ENCODE peak calls at places on chromosomes 4 and X, in eight cellular contexts. Y is OCI-LY7; R is tibial artery; S is PC-3; A is ascending aorta; D is upper lobe of right lung; H is H9; M is CD4-positive, alpha-beta T cell. O is an unnamed sample.

GRCh38 chrX:2427147-2427546 is 73.6 kb downstream of the DHRSX start:
- DNase-seq in Y (no peak), R (no peak), S (no peak), A (no peak), D (no peak), H (no peak), M (no peak), O (no peak)

GRCh38 chr4:184396001-184396400 is 78.3 kb downstream of the IRF2 start:
- DNase-seq in Y (peak; percentile 41), R (no peak), S (no peak), A (no peak), D (no peak), H (no peak), M (no peak), O (no peak)

GRCh38 chr4:104735174-104735573 is 240.5 kb upstream of the CXXC4 start:
- DNase-seq in Y (no peak), R (no peak), S (no peak), A (no peak), D (no peak), H (no peak), M (no peak), O (no peak)

GRCh38 chr4:53365121-53365485 is 758 bp downstream of the SCFD2 start:
- DNase-seq in Y (peak; percentile 51), R (no peak), S (peak; percentile 47), A (no peak), D (no peak), H (peak; percentile 29), M (no peak), O (no peak)

GRCh38 chr4:139975830-139976272 is 178.1 kb downstream of the MAML3 start:
- DNase-seq in Y (peak; percentile 4), R (no peak), S (peak; percentile 47), A (no peak), D (no peak), H (no peak), M (no peak), O (no peak)

GRCh38 chrX:1392376-1393130 is 640 bp upstream of the SLC25A6 start:
- DNase-seq in Y (peak; percentile 69), R (peak; percentile 87), S (peak; percentile 45), A (no peak), D (peak; percentile 86), H (peak; percentile 74), M (no peak), O (no peak)

GRCh38 chrX:19624754-19625153 is 109.4 kb upstream of the MAP3K15 start:
- DNase-seq in Y (no peak), R (no peak), S (peak; percentile 13), A (no peak), D (no peak), H (no peak), M (no peak), O (no peak)

GRCh38 chr4:134278675-134279074 is 77.1 kb upstream of the PABPC4L start:
- DNase-seq in Y (no peak), R (no peak), S (peak; percentile 6), A (no peak), D (no peak), H (no peak), M (no peak), O (no peak)

GRCh38 chrX:70336767-70337166 is 46.9 kb downstream of the KIF4A start:
- DNase-seq in Y (no peak), R (no peak), S (no peak), A (no peak), D (no peak), H (no peak), M (no peak), O (no peak)

GRCh38 chrX:39167791-39168190 is 366.5 kb downstream of the MID1IP1 start:
- DNase-seq in Y (no peak), R (no peak), S (peak; percentile 4), A (no peak), D (no peak), H (no peak), M (no peak), O (no peak)

GRCh38 chrX:10109695-10110094 is 47.1 kb upstream of the CLCN4 start:
- DNase-seq in Y (no peak), R (no peak), S (no peak), A (no peak), D (no peak), H (no peak), M (no peak), O (no peak)

GRCh38 chrX:118239471-118239870 is 106.4 kb upstream of the WDR44 start:
- DNase-seq in Y (no peak), R (no peak), S (no peak), A (no peak), D (no peak), H (no peak), M (no peak), O (no peak)

GRCh38 chr4:80069837-80070788 is 2.9 kb downstream of the ANTXR2 start:
- DNase-seq in Y (no peak), R (no peak), S (peak; percentile 17), A (no peak), D (no peak), H (no peak), M (no peak), O (no peak)

GRCh38 chrX:131763674-131764073 is 219.8 kb downstream of the OR13H1 start:
- DNase-seq in Y (peak; percentile 1), R (no peak), S (peak; percentile 57), A (peak; percentile 35), D (no peak), H (no peak), M (no peak), O (peak; percentile 81)

GRCh38 chr4:118279920-118280432 is 72.8 kb downstream of the PRSS12 start:
- DNase-seq in Y (peak; percentile 23), R (no peak), S (no peak), A (no peak), D (no peak), H (no peak), M (no peak), O (no peak)

GRCh38 chr4:158371158-158371557 is 150.5 kb upstream of the RXFP1 start:
- DNase-seq in Y (no peak), R (no peak), S (peak; percentile 50), A (no peak), D (no peak), H (no peak), M (no peak), O (no peak)

GRCh38 chrX:20265221-20265725 is 1.4 kb downstream of the RPS6KA3 start:
- DNase-seq in Y (peak; percentile 47), R (peak; percentile 73), S (peak; percentile 63), A (peak; percentile 31), D (peak; percentile 82), H (peak; percentile 42), M (peak; percentile 40), O (peak; percentile 78)

DNA sequence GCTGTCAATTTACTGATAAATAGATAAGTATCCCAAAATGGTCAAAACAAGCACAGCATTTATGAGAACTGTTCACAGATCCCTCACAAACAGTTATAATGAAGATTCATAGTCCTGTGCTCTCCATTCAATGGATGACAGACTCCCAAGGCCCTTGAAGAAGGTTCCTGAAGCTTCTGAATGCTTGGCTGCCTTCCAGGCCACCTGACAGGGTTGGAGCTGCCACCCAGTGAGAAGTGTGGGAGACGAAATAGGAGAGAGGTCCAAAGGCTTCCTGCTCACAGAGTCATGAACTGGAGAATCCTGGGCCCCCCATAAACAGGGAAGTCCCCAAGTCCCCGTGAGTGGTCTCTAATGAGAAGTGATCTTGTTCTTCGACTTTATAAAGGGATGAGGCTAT is 26.0 kb upstream of the ANXA3 start:
- DNase-seq in Y (no peak), R (no peak), S (no peak), A (no peak), D (no peak), H (no peak), M (no peak), O (no peak)
- H3K9me3 ChIP-seq in Y (no peaks in the 10 kb centered on the region), R (no peaks in the 10 kb centered on the region), S (no peaks in the 10 kb centered on the region), A (no peaks in the 10 kb centered on the region), D (no peaks in the 10 kb centered on the region), H (no peaks in the 10 kb centered on the region), M (no peaks in the 10 kb centered on the region), O (peaks cover 3% of the 10 kb centered on the region)

DNA sequence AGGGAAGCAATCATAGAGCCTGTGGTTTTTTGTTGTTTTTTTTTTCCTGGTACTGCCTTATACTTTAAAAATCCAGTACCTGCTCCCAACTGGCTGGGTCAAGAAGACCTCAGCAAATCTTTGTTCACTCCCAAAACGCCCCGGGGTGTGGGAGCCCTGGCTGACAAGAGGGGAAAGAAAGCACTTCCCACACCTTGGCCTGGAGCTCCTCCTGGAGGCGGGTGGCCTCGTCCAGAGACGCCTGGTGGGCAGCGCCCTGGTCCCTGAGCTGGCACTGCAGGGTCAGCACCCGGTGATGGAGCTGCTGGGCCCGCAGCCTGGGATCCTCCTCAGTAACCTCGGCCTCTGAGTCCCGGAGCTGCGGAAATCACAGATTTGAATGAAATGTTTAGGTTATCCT is 38.2 kb downstream of the C4orf50 start:
- DNase-seq in Y (no peak), R (peak; percentile 33), S (peak; percentile 39), A (no peak), D (peak; percentile 63), H (peak; percentile 89), M (no peak), O (no peak)
- TF ChIP-seq CTCF in Y (peak; percentile 25), R (no peak), S (peak; percentile 47), A (no peak), D (peak; percentile 49), H (peak; percentile 92), M (no peak), O (peak; percentile 26)

GRCh38 chrX:33969105-33969504 is 163.0 kb downstream of the FAM47A start:
- DNase-seq in Y (no peak), R (no peak), S (no peak), A (no peak), D (no peak), H (no peak), M (no peak), O (no peak)
- H3K9me3 ChIP-seq in Y (no peaks in the 10 kb centered on the region), R (no peaks in the 10 kb centered on the region), S (no peaks in the 10 kb centered on the region), A (no peaks in the 10 kb centered on the region), D (no peaks in the 10 kb centered on the region), H (peaks cover 11% of the 10 kb centered on the region), M (no peaks in the 10 kb centered on the region), O (no peaks in the 10 kb centered on the region)

GRCh38 chr4:26413595-26413994 is 76.7 kb downstream of the CCKAR start:
- DNase-seq in Y (no peak), R (no peak), S (no peak), A (no peak), D (no peak), H (no peak), M (no peak), O (no peak)
- TF ChIP-seq CTCF in Y (peak; percentile 44), R (no peak), S (no peak), A (no peak), D (no peak), H (no peak), M (no peak), O (no peak)

GRCh38 chrX:145549476-145549875 is 268.2 kb upstream of the SLITRK2 start:
- DNase-seq in Y (no peak), R (no peak), S (no peak), A (no peak), D (no peak), H (no peak), M (no peak), O (no peak)

DNA sequence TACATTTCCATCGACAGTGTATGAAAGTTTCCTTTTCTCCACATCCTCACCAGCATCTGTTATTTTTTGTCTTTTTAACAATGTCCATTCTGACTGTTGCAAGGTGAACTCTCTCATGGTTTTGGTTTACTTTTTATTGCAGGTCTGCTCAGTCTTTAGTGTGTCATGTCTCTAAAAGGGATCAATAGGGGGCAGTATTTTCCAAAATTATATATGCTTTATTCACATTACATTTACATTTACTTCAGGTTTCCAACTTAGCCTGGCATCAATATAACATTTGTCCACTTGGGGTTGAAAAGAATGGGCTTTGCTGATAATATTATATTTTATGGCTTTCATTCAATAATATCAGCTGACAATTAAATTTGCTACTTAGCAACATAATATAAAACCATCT is 265.0 kb upstream of the SLITRK2 start:
- DNase-seq in Y (no peak), R (no peak), S (peak; percentile 16), A (no peak), D (no peak), H (no peak), M (no peak), O (no peak)
- H3K9me3 ChIP-seq in Y (no peaks in the 10 kb centered on the region), R (no peaks in the 10 kb centered on the region), S (no peaks in the 10 kb centered on the region), A (no peaks in the 10 kb centered on the region), D (no peaks in the 10 kb centered on the region), H (peaks cover 32% of the 10 kb centered on the region), M (no peaks in the 10 kb centered on the region), O (no peaks in the 10 kb centered on the region)

O was measured in right atrium auricular region.